ENCODE peak calls at places on chromosomes 4 and X, in four cellular contexts. A is breast epithelium, H is Peyer's patch, W is HepG2. V is an unnamed sample.

GRCh38 chrX:619451-619811 is 11.2 kb upstream of the SHOX start:
- DNase-seq in W (no peak), A (no peak), H (no peak), V (peak; percentile 1)

GRCh38 chrX:1480082-1480785 is 27.5 kb upstream of the ASMTL start:
- DNase-seq in A (no peak), H (peak; percentile 2), W (no peak), V (no peak)

GRCh38 chr4:147994491-147995385 is 262.9 kb downstream of the ARHGAP10 start:
- DNase-seq in A (no peak), W (no peak), H (no peak), V (no peak)

GRCh38 chr4:185787926-185788679 is 23.9 kb downstream of the SORBS2 start:
- DNase-seq in W (no peak), A (no peak), H (no peak), V (no peak)

GRCh38 chr4:2944882-2945526 is 18.2 kb downstream of the NOP14 start:
- DNase-seq in H (peak; percentile 37), W (no peak), A (no peak), V (peak; percentile 71)

GRCh38 chr4:113788888-113789287 is 27.4 kb upstream of the CAMK2D start:
- DNase-seq in W (no peak), A (no peak), H (no peak), V (no peak)

GRCh38 chrX:117376460-117376859 is 740.1 kb downstream of the KLHL13 start:
- DNase-seq in H (no peak), A (no peak), W (peak; percentile 2), V (no peak)

GRCh38 chr4:170400346-170400745 is 310.6 kb upstream of the AADAT start:
- DNase-seq in H (no peak), W (no peak), A (no peak), V (no peak)

GRCh38 chrX:17361620-17362019 is 13.4 kb upstream of the NHS start:
- DNase-seq in H (no peak), W (peak; percentile 19), A (no peak), V (no peak)

DNA sequence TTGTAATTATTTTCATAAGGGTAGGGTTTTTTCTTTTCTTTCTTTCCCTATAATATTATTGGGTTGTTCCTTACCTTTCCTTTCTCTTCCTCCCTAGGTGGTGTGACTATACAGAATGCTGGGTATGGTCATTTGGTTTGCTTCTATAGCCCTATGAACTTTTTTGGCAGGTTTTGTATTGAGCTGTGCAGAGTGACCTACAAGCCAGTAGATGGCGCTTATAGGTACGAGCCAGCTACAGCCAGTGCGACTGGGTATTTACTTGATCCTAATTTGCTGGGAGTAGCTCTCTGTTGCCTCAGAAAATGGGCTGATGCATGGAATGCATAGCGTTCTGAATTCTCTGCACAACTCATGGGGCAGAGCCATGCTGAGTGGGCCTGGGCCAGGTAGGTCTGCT is 423.3 kb downstream of the MAGEE1 start:
- DNase-seq in W (no peak), H (no peak), A (no peak), V (no peak)
- TF ChIP-seq CTCF in W (no peak), H (no peak), A (no peak), V (no peak)

DNA sequence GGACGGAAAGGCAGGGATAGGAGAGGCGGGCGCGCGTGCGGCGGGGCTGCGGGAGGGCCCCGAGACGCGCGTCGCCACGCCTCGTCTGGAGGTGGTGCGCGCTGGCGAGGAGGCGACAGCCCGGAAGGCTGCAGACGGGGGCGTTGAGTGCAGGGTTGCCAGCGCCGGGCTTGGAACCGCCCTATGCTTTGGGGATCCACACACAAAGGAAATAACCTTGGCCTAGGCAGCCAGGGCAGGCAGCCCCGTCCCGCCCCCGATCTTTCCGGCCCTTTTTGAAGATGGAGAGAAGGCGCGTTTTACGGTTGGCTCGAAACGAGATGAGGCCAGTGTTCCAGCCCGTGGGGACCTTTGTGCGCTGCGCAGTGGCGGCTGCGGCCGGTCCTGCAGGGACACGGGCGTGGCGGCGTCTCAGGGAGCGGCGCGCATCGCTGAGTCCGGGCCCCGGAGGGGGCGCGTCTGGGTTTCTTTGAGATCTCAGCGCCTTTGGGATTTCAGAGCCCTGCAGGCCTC is 50.8 kb upstream of the TRIM2 start:
- DNase-seq in W (no peak), A (peak; percentile 28), H (peak; percentile 77), V (peak; percentile 34)
- TF ChIP-seq POLR2A in W (no peak), A (no peak), H (no peak), V (no peak)

GRCh38 chr4:76995776-76996175 is 46.2 kb downstream of the SEPTIN11 start:
- DNase-seq in A (no peak), W (no peak), H (no peak), V (no peak)

GRCh38 chr4:76997454-76997853 is 47.9 kb downstream of the SEPTIN11 start:
- DNase-seq in W (no peak), A (no peak), H (no peak), V (no peak)

GRCh38 chr4:76990288-76991080 is 40.9 kb downstream of the SEPTIN11 start:
- DNase-seq in W (no peak), A (no peak), H (no peak), V (no peak)

GRCh38 chr4:76996445-76996844 is 46.9 kb downstream of the SEPTIN11 start:
- DNase-seq in W (no peak), A (no peak), H (no peak), V (no peak)

DNA sequence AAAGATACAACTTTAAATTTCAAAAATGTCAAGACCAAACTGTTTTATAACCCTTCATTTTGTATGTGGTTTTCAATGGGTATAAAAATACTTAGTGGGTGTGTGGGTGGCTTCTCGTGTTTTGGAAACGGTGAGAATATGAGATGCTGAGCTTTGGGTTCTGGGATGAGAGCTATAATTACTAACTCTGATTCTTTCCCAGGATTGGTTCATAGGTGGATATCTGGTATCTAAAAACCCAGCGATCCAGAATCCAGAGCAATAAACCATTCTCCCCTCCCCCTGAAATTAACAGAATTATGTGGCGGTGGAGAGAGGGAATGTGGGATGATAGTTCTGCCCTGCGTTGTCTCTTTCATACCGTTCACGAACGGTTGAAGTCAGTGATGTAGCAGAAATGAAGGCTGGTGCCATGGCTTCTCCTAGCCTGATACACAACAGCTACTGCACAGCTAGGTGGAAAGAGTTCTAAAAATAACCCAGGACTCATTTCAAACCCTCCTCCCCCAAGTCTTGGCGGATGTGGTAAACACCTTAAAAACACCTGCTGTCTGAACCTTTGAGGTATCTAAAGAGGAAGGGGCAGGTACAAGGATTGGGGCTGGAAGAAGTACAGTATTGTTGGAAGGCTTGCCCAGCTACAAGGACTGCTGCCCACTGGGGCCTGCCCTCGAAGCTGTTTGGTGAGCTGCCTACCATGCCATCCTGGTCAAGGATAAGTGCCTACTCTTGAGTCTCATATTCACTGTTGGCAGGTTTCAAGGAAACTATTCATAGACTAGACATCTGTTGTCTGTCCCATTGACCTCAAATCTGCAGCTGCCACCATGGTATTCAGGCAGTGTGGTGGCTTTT is 44.5 kb downstream of the SEPTIN11 start:
- DNase-seq in H (no peak), W (no peak), A (no peak), V (no peak)
- H3K4me3 ChIP-seq in H (peak overlapping the region; percentile 4), W (no peak overlapping the region), A (no peak overlapping the region), V (no peak overlapping the region)

DNA sequence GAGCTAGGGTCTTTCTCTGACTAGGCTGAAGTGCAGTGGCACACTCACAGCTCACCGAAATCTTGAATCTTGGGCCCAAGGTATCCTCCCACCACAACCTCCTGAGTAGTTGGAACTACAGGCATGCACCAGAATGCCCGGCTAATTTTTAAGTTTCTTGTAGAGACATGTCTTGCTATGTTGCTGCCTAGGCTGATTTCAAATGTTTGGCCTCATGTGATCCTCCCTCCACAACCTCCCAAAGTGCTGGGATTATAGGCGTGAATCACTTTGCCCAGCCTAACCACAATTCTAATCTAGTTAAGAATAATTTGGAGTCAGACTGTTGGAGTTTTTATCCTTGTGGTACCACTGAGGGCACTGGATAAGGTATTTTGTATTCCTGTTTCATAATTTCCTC is 317.5 kb upstream of the AGA start:
- DNase-seq in H (no peak), A (no peak), W (no peak), V (no peak)
- TF ChIP-seq CTCF in H (no peak), A (no peak), W (no peak), V (no peak)

DNA sequence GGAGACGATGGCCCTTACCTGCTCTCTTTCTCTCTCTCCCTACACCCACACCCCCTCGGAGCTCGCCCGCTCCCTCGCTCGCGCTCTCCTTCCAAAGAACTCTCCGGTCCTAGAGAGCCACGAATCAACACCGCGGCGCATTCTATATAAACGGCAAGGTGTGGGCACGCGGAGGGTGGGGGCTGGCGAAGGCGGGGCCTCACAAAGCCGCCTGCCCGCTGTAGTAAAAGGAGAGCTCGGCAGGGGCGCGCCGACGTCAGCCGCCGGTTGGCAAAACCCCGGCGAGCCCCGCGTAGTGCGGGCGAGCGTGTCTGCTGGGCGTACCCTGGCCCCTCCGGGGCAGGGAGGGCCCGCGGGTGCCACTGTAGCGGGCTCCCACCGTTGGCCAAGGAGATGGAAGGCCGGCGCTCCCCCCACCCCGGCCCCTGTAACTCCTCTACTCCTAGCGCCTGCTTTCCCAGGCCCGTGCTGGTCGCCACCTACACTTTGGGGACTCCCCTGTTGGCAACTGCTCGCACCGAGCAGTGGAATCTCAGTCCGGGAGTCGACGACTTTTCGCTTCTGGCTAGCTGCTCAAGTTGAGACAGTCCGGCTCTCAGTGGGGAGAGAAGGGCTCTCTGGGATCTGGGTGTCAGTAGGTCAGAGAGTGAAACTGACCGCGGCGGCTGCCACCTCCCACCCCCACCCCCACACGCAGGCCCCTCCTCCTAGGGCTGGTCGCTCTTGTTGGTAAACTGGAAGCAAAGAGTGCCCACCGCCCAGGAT is 325.5 kb upstream of the F9 start:
- DNase-seq in H (no peak), W (no peak), A (peak; percentile 50), V (no peak)
- TF ChIP-seq POLR2A in H (no peak), W (no peak), A (no peak), V (no peak)

V was measured in lower leg skin.